ENCODE peak calls at places on chromosomes 13 and 19, in four cellular contexts. I is NCI-H2081; W is activated naive CD4-positive, alpha-beta T cell; U is astrocyte of the cerebellum. T is an unnamed sample.

GRCh38 chr19:45577111-45577905 is 7.3 kb downstream of the OPA3 start:
- DNase-seq in U (peak; percentile 76), I (no peak), W (no peak), T (no peak)

GRCh38 chr19:7534531-7534980 is 961 bp upstream of the PNPLA6 start:
- DNase-seq in W (no peak), I (peak; percentile 13), U (peak; percentile 47), T (peak; percentile 36)

GRCh38 chr19:3362217-3362907 is 4.0 kb upstream of the NFIC start:
- DNase-seq in U (no peak), W (no peak), I (no peak), T (no peak)

GRCh38 chr19:2345794-2346663 is 14.0 kb upstream of the TMPRSS9 start:
- DNase-seq in W (no peak), U (no peak), I (peak; percentile 16), T (peak; percentile 69)

GRCh38 chr19:28289294-28290063 is 923.5 kb downstream of the UQCRFS1 start:
- DNase-seq in U (peak; percentile 44), W (no peak), I (peak; percentile 1), T (no peak)

GRCh38 chr13:51920786-51921185 is 59.0 kb downstream of the CCDC70 start:
- DNase-seq in W (no peak), U (no peak), I (no peak), T (no peak)

GRCh38 chr19:44796701-44797115 is 12.2 kb upstream of the BCAM start:
- DNase-seq in U (no peak), W (no peak), I (peak; percentile 92), T (peak; percentile 98)

GRCh38 chr19:21474671-21475181 is 30.7 kb upstream of the ZNF429 start:
- DNase-seq in U (peak; percentile 5), W (peak; percentile 32), I (no peak), T (no peak)

GRCh38 chr19:10420444-10421239 is at the start of gene PDE4A:
- DNase-seq in I (peak; percentile 21), U (no peak), W (peak; percentile 34), T (peak; percentile 63)

GRCh38 chr19:17902701-17903100 is 30.1 kb upstream of the CCDC124 start:
- DNase-seq in U (peak; percentile 3), W (no peak), I (no peak), T (no peak)

GRCh38 chr13:111964411-111965035 is 102.4 kb upstream of the SOX1 start:
- DNase-seq in U (no peak), I (no peak), W (no peak), T (no peak)